ENCODE peak calls at places on chromosomes 3 and 15, in five cellular contexts. One of them, this sample, is unnamed.

GRCh38 chr15:43099105-43099845 is 6.6 kb downstream of the UBR1 start:
- DNase-seq in AG04450: no peak
- DNase-seq in spleen: no peak
- DNase-seq in upper lobe of left lung: no peak
- DNase-seq in fibroblast of lung: no peak
- DNase-seq in this sample: no peak

GRCh38 chr3:133999891-134000685 is 29.6 kb downstream of the SLCO2A1 start:
- DNase-seq in AG04450: no peak
- DNase-seq in spleen: no peak
- DNase-seq in upper lobe of left lung: no peak
- DNase-seq in fibroblast of lung: no peak
- DNase-seq in this sample: no peak

GRCh38 chr3:196837819-196838420 is 29.8 kb upstream of the SENP5 start:
- DNase-seq in AG04450: peak; percentile 24
- DNase-seq in spleen: peak; percentile 82
- DNase-seq in upper lobe of left lung: no peak
- DNase-seq in fibroblast of lung: peak; percentile 32
- DNase-seq in this sample: peak; percentile 50

GRCh38 chr3:65233561-65233960 is 545.8 kb upstream of the ADAMTS9 start:
- DNase-seq in AG04450: no peak
- DNase-seq in spleen: no peak
- DNase-seq in upper lobe of left lung: no peak
- DNase-seq in fibroblast of lung: peak; percentile 45
- DNase-seq in this sample: no peak

GRCh38 chr3:50304601-50305000 is 1.2 kb upstream of the HYAL1 start:
- DNase-seq in AG04450: no peak
- DNase-seq in spleen: no peak
- DNase-seq in upper lobe of left lung: no peak
- DNase-seq in fibroblast of lung: peak; percentile 39
- DNase-seq in this sample: no peak

GRCh38 chr3:119649764-119650163 is 10.6 kb downstream of the POPDC2 start:
- DNase-seq in AG04450: no peak
- DNase-seq in spleen: no peak
- DNase-seq in upper lobe of left lung: no peak
- DNase-seq in fibroblast of lung: peak; percentile 24
- DNase-seq in this sample: no peak

GRCh38 chr15:91047545-91048199 is 25.3 kb upstream of the VPS33B start:
- DNase-seq in AG04450: no peak
- DNase-seq in spleen: no peak
- DNase-seq in upper lobe of left lung: no peak
- DNase-seq in fibroblast of lung: peak; percentile 9
- DNase-seq in this sample: no peak

GRCh38 chr3:108588616-108589015 is 622 bp downstream of the CIP2A start:
- DNase-seq in AG04450: no peak
- DNase-seq in spleen: no peak
- DNase-seq in upper lobe of left lung: no peak
- DNase-seq in fibroblast of lung: no peak
- DNase-seq in this sample: no peak

GRCh38 chr3:49803464-49804140 is 541 bp downstream of the INKA1 start:
- DNase-seq in AG04450: no peak
- DNase-seq in spleen: peak; percentile 90
- DNase-seq in upper lobe of left lung: peak; percentile 88
- DNase-seq in fibroblast of lung: no peak
- DNase-seq in this sample: peak; percentile 38

GRCh38 chr3:184011937-184012889 is 5.5 kb downstream of the ABCC5 start:
- DNase-seq in AG04450: no peak
- DNase-seq in spleen: no peak
- DNase-seq in upper lobe of left lung: no peak
- DNase-seq in fibroblast of lung: no peak
- DNase-seq in this sample: no peak

GRCh38 chr3:45059132-45059531 is 33.0 kb downstream of the CLEC3B start:
- DNase-seq in AG04450: no peak
- DNase-seq in spleen: no peak
- DNase-seq in upper lobe of left lung: no peak
- DNase-seq in fibroblast of lung: no peak
- DNase-seq in this sample: no peak

GRCh38 chr3:196168808-196169391 is 42.3 kb downstream of the ZDHHC19 start:
- DNase-seq in AG04450: no peak
- DNase-seq in spleen: peak; percentile 55
- DNase-seq in upper lobe of left lung: no peak
- DNase-seq in fibroblast of lung: no peak
- DNase-seq in this sample: no peak

GRCh38 chr3:110343376-110343775 is 728.2 kb upstream of the NECTIN3 start:
- DNase-seq in AG04450: no peak
- DNase-seq in spleen: no peak
- DNase-seq in upper lobe of left lung: no peak
- DNase-seq in fibroblast of lung: peak; percentile 67
- DNase-seq in this sample: no peak

GRCh38 chr15:57150066-57150865 is 226.0 kb upstream of the CGNL1 start:
- DNase-seq in AG04450: no peak
- DNase-seq in spleen: no peak
- DNase-seq in upper lobe of left lung: no peak
- DNase-seq in fibroblast of lung: peak; percentile 82
- DNase-seq in this sample: no peak

GRCh38 chr3:171168086-171168485 is 141.6 kb upstream of the SLC2A2 start:
- DNase-seq in AG04450: no peak
- DNase-seq in spleen: no peak
- DNase-seq in upper lobe of left lung: no peak
- DNase-seq in fibroblast of lung: peak; percentile 84
- DNase-seq in this sample: no peak

GRCh38 chr15:97909291-97909891 is 51.1 kb upstream of the ARRDC4 start:
- DNase-seq in AG04450: peak; percentile 20
- DNase-seq in spleen: peak; percentile 84
- DNase-seq in upper lobe of left lung: no peak
- DNase-seq in fibroblast of lung: peak; percentile 24
- DNase-seq in this sample: peak; percentile 40

GRCh38 chr3:52890735-52891134 is 6.6 kb downstream of the STIMATE start:
- DNase-seq in AG04450: no peak
- DNase-seq in spleen: no peak
- DNase-seq in upper lobe of left lung: no peak
- DNase-seq in fibroblast of lung: no peak
- DNase-seq in this sample: no peak

GRCh38 chr3:186534113-186534669 is 10.0 kb downstream of the CRYGS start:
- DNase-seq in AG04450: no peak
- DNase-seq in spleen: no peak
- DNase-seq in upper lobe of left lung: no peak
- DNase-seq in fibroblast of lung: no peak
- DNase-seq in this sample: no peak

GRCh38 chr15:63083046-63083445 is 38.6 kb upstream of the LACTB start:
- DNase-seq in AG04450: no peak
- DNase-seq in spleen: no peak
- DNase-seq in upper lobe of left lung: no peak
- DNase-seq in fibroblast of lung: no peak
- DNase-seq in this sample: no peak

GRCh38 chr15:29093696-29094343 is 175.8 kb downstream of the NSMCE3 start:
- DNase-seq in AG04450: no peak
- DNase-seq in spleen: peak; percentile 47
- DNase-seq in upper lobe of left lung: no peak
- DNase-seq in fibroblast of lung: no peak
- DNase-seq in this sample: no peak

GRCh38 chr3:64574194-64574593 is 113.6 kb downstream of the ADAMTS9 start:
- DNase-seq in AG04450: no peak
- DNase-seq in spleen: no peak
- DNase-seq in upper lobe of left lung: no peak
- DNase-seq in fibroblast of lung: no peak
- DNase-seq in this sample: no peak

GRCh38 chr3:23017800-23018199 is 185.3 kb upstream of the UBE2E2 start:
- DNase-seq in AG04450: no peak
- DNase-seq in spleen: no peak
- DNase-seq in upper lobe of left lung: no peak
- DNase-seq in fibroblast of lung: peak; percentile 78
- DNase-seq in this sample: no peak

GRCh38 chr15:101562428-101563059 is 73.0 kb upstream of the PCSK6 start:
- DNase-seq in AG04450: no peak
- DNase-seq in spleen: no peak
- DNase-seq in upper lobe of left lung: no peak
- DNase-seq in fibroblast of lung: no peak
- DNase-seq in this sample: no peak

GRCh38 chr3:38343797-38344594 is 2.6 kb upstream of the XYLB start:
- DNase-seq in AG04450: no peak
- DNase-seq in spleen: no peak
- DNase-seq in upper lobe of left lung: no peak
- DNase-seq in fibroblast of lung: no peak
- DNase-seq in this sample: no peak

GRCh38 chr15:64095795-64096485 is at the start of gene SNX1:
- DNase-seq in AG04450: peak; percentile 81
- DNase-seq in spleen: peak; percentile 98
- DNase-seq in upper lobe of left lung: peak; percentile 100
- DNase-seq in fibroblast of lung: peak; percentile 93
- DNase-seq in this sample: peak; percentile 94

GRCh38 chr3:162780313-162780712 is 1283.7 kb downstream of the OTOL1 start:
- DNase-seq in AG04450: no peak
- DNase-seq in spleen: no peak
- DNase-seq in upper lobe of left lung: no peak
- DNase-seq in fibroblast of lung: peak; percentile 9
- DNase-seq in this sample: no peak

GRCh38 chr15:51869074-51869425 is 39.6 kb downstream of the TMOD3 start:
- DNase-seq in AG04450: peak; percentile 70
- DNase-seq in spleen: no peak
- DNase-seq in upper lobe of left lung: no peak
- DNase-seq in fibroblast of lung: peak; percentile 88
- DNase-seq in this sample: no peak

GRCh38 chr3:32284443-32284842 is 46.0 kb downstream of the CMTM8 start:
- DNase-seq in AG04450: no peak
- DNase-seq in spleen: no peak
- DNase-seq in upper lobe of left lung: no peak
- DNase-seq in fibroblast of lung: no peak
- DNase-seq in this sample: no peak

GRCh38 chr3:98733778-98734281 is 29.3 kb upstream of the ST3GAL6 start:
- DNase-seq in AG04450: no peak
- DNase-seq in spleen: no peak
- DNase-seq in upper lobe of left lung: no peak
- DNase-seq in fibroblast of lung: peak; percentile 20
- DNase-seq in this sample: no peak

GRCh38 chr3:173221010-173221409 is 80.0 kb upstream of the SPATA16 start:
- DNase-seq in AG04450: no peak
- DNase-seq in spleen: no peak
- DNase-seq in upper lobe of left lung: no peak
- DNase-seq in fibroblast of lung: peak; percentile 13
- DNase-seq in this sample: no peak

GRCh38 chr3:131738095-131738494 is 235.3 kb upstream of the MRPL3 start:
- DNase-seq in AG04450: no peak
- DNase-seq in spleen: no peak
- DNase-seq in upper lobe of left lung: no peak
- DNase-seq in fibroblast of lung: no peak
- DNase-seq in this sample: no peak

GRCh38 chr3:169286214-169286613 is 377.3 kb downstream of the MECOM start:
- DNase-seq in AG04450: no peak
- DNase-seq in spleen: no peak
- DNase-seq in upper lobe of left lung: no peak
- DNase-seq in fibroblast of lung: no peak
- DNase-seq in this sample: no peak

GRCh38 chr15:100350434-100351226 is 8.9 kb upstream of the ADAMTS17 start:
- DNase-seq in AG04450: no peak
- DNase-seq in spleen: no peak
- DNase-seq in upper lobe of left lung: no peak
- DNase-seq in fibroblast of lung: peak; percentile 33
- DNase-seq in this sample: no peak

GRCh38 chr15:100349696-100350433 is 8.1 kb upstream of the ADAMTS17 start:
- DNase-seq in AG04450: peak; percentile 38
- DNase-seq in spleen: peak; percentile 97
- DNase-seq in upper lobe of left lung: peak; percentile 94
- DNase-seq in fibroblast of lung: peak; percentile 75
- DNase-seq in this sample: peak; percentile 83

GRCh38 chr15:100346866-100347512 is 5.2 kb upstream of the ADAMTS17 start:
- DNase-seq in AG04450: no peak
- DNase-seq in spleen: no peak
- DNase-seq in upper lobe of left lung: no peak
- DNase-seq in fibroblast of lung: no peak
- DNase-seq in this sample: no peak

GRCh38 chr15:100349321-100349695 is 7.5 kb upstream of the ADAMTS17 start:
- DNase-seq in AG04450: no peak
- DNase-seq in spleen: no peak
- DNase-seq in upper lobe of left lung: peak; percentile 26
- DNase-seq in fibroblast of lung: no peak
- DNase-seq in this sample: no peak

GRCh38 chr15:100348578-100348977 is 6.8 kb upstream of the ADAMTS17 start:
- DNase-seq in AG04450: no peak
- DNase-seq in spleen: no peak
- DNase-seq in upper lobe of left lung: no peak
- DNase-seq in fibroblast of lung: no peak
- DNase-seq in this sample: no peak
- H3K9me3 ChIP-seq in AG04450: peaks cover 6% of the 10 kb centered on the region
- H3K9me3 ChIP-seq in spleen: no peaks in the 10 kb centered on the region
- H3K9me3 ChIP-seq in upper lobe of left lung: no peaks in the 10 kb centered on the region
- H3K9me3 ChIP-seq in fibroblast of lung: no peaks in the 10 kb centered on the region
- H3K9me3 ChIP-seq in this sample: no peaks in the 10 kb centered on the region

GRCh38 chr3:7871161-7871560 is 630.5 kb upstream of the LMCD1 start:
- DNase-seq in AG04450: no peak
- DNase-seq in spleen: no peak
- DNase-seq in upper lobe of left lung: no peak
- DNase-seq in fibroblast of lung: peak; percentile 19
- DNase-seq in this sample: no peak
- H3K9me3 ChIP-seq in AG04450: peaks cover 9% of the 10 kb centered on the region
- H3K9me3 ChIP-seq in spleen: no peaks in the 10 kb centered on the region
- H3K9me3 ChIP-seq in upper lobe of left lung: no peaks in the 10 kb centered on the region
- H3K9me3 ChIP-seq in fibroblast of lung: no peaks in the 10 kb centered on the region
- H3K9me3 ChIP-seq in this sample: no peaks in the 10 kb centered on the region

DNA sequence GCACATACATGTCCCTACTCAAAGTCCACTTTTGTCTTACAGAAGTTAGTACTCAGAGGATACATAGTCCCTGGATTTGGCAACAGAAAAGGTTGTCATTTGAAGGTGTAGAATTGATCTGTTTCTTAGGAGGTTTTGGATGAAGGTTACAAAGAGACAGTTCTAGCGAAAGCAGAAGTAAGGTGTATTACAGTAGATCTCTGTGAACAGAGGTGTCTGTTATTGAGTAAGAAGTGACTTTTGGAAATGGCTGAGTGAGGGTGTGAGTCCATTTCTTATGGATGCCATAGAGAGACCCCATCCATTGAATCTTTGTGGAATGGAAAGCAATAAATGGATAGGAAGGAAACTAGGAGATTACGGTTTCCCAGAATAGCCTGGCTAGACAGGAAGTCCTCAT is 5.6 kb downstream of the ZNF662 start:
- DNase-seq in AG04450: no peak
- DNase-seq in spleen: no peak
- DNase-seq in upper lobe of left lung: no peak
- DNase-seq in fibroblast of lung: no peak
- DNase-seq in this sample: no peak
- H3K9me3 ChIP-seq in AG04450: peaks cover 14% of the 10 kb centered on the region
- H3K9me3 ChIP-seq in spleen: peaks cover 59% of the 10 kb centered on the region
- H3K9me3 ChIP-seq in upper lobe of left lung: peaks cover 40% of the 10 kb centered on the region
- H3K9me3 ChIP-seq in fibroblast of lung: no peaks in the 10 kb centered on the region
- H3K9me3 ChIP-seq in this sample: no peaks in the 10 kb centered on the region

DNA sequence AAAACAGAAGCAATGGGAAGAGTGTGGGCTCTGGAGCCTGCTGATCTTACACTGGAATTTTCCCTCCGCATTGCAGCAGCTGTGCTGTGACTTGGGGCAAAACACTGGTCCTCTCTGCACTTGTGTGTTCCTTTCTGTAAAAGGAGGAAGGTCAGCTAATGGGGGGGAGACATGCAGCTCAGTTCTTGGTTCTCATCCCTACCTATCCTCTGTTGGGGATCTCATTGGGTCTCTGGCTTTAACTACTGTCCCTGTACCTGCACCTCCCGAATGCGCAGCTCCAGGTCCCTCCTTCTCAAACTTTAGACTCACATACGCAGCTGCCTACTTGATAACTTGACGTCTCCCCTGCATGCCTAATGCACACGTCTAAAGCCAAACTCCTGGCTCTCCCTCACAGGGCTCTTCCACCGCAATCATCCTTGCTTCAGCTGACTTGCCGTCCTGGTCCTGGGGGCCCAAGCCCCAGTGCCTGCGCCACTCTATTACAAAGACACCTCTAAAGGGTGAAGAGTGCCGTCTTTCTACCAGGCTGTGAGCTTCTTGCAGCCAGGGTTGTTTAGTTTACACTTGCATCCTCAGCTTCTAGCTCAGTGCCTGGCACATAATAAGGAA is 5.9 kb upstream of the TMEM44 start:
- DNase-seq in AG04450: no peak
- DNase-seq in spleen: no peak
- DNase-seq in upper lobe of left lung: no peak
- DNase-seq in fibroblast of lung: no peak
- DNase-seq in this sample: no peak
- H3K9me3 ChIP-seq in AG04450: peaks cover 2% of the 10 kb centered on the region
- H3K9me3 ChIP-seq in spleen: no peaks in the 10 kb centered on the region
- H3K9me3 ChIP-seq in upper lobe of left lung: no peaks in the 10 kb centered on the region
- H3K9me3 ChIP-seq in fibroblast of lung: no peaks in the 10 kb centered on the region
- H3K9me3 ChIP-seq in this sample: no peaks in the 10 kb centered on the region

This sample was measured in T-helper 17 cell.